ENCODE peak calls at places on chromosome 3, in six cellular contexts. S is cardiac muscle cell, C is endodermal cell, E is heart right ventricle, W is IMR-90, Z is ovary. Q is an unnamed sample. For H3K36me3, the result is how much of the 10 kb centered on the place peaks cover.

GRCh38 chr3:169552533-169552932 is 111.0 kb downstream of the MECOM start:
- DNase-seq in E (no peak), C (no peak), S (no peak), W (peak), Z (no peak), Q (peak)

GRCh38 chr3:188006726-188007393 is 147.1 kb upstream of the LPP start:
- DNase-seq in E (peak), W (no peak), Z (no peak), C (no peak), S (peak), Q (peak)

GRCh38 chr3:32460031-32460749 is 42.5 kb downstream of the CMTM6 start:
- DNase-seq in Z (no peak), C (peak), E (no peak), S (no peak), W (no peak), Q (no peak)

GRCh38 chr3:100245146-100245545 is 15.6 kb upstream of the TBC1D23 start:
- DNase-seq in W (peak), C (no peak), S (peak), Z (no peak), E (no peak), Q (no peak)

GRCh38 chr3:129228891-129229585 is 20.4 kb upstream of the COPG1 start:
- DNase-seq in Z (peak), E (peak), W (peak), S (peak), C (peak), Q (peak)

GRCh38 chr3:160401301-160402095 is 2.0 kb downstream of the SMC4 start:
- DNase-seq in W (peak), Z (no peak), C (no peak), S (peak), E (no peak), Q (peak)

GRCh38 chr3:57544181-57545125 is at the start of gene DNAH12:
- DNase-seq in C (peak), Z (peak), W (no peak), E (no peak), S (peak), Q (no peak)

GRCh38 chr3:30342319-30343060 is 263.9 kb upstream of the TGFBR2 start:
- DNase-seq in W (peak), E (no peak), C (no peak), Z (no peak), S (peak), Q (peak)

GRCh38 chr3:125126323-125126722 is 70.5 kb upstream of the HEG1 start:
- DNase-seq in C (no peak), W (no peak), Z (no peak), E (no peak), S (no peak), Q (no peak)

GRCh38 chr3:143806043-143806442 is 42.2 kb downstream of the SLC9A9 start:
- DNase-seq in C (no peak), S (no peak), Z (no peak), E (no peak), W (no peak), Q (no peak)

GRCh38 chr3:50264389-50264963 is 4.5 kb upstream of the SEMA3B start:
- DNase-seq in E (peak), W (peak), Z (peak), S (peak), C (peak), Q (peak)

GRCh38 chr3:140276698-140277097 is 341.7 kb downstream of the CLSTN2 start:
- DNase-seq in W (peak), C (peak), Z (no peak), E (no peak), S (peak), Q (peak)

GRCh38 chr3:7787871-7788828 is 713.5 kb upstream of the LMCD1 start:
- DNase-seq in C (peak), S (peak), Z (no peak), W (no peak), E (no peak), Q (no peak)

GRCh38 chr3:11699083-11699427 is 55.3 kb upstream of the VGLL4 start:
- DNase-seq in W (peak), Z (no peak), C (no peak), S (peak), E (no peak), Q (no peak)

GRCh38 chr3:139448104-139448503 is 28.2 kb downstream of the RBP2 start:
- DNase-seq in Z (no peak), C (no peak), E (no peak), W (no peak), S (no peak), Q (peak)

GRCh38 chr3:139530717-139531116 is 8.8 kb downstream of the RBP1 start:
- DNase-seq in E (no peak), Z (no peak), C (no peak), S (no peak), W (no peak), Q (no peak)

GRCh38 chr3:75938921-75939320 is 153.6 kb upstream of the ZNF717 start:
- DNase-seq in C (no peak), E (no peak), Z (no peak), S (no peak), W (peak), Q (no peak)

GRCh38 chr3:194306109-194306686 is 44.9 kb downstream of the CPN2 start:
- DNase-seq in C (peak), S (no peak), Z (no peak), E (no peak), W (no peak), Q (no peak)

GRCh38 chr3:174216019-174216418 is 643.1 kb upstream of the NAALADL2 start:
- DNase-seq in Z (no peak), W (no peak), S (no peak), C (no peak), E (no peak), Q (no peak)

GRCh38 chr3:53234841-53235232 is 21.0 kb downstream of the TKT start:
- DNase-seq in W (no peak), E (no peak), Z (no peak), C (no peak), S (no peak), Q (no peak)
- H3K36me3 ChIP-seq in W (half or more), E (under half), Z (under half), C (half or more), S (half or more), Q (half or more)

GRCh38 chr3:162897286-162897685 is 1400.7 kb downstream of the OTOL1 start:
- DNase-seq in E (no peak), Z (no peak), S (no peak), C (no peak), W (no peak), Q (no peak)

GRCh38 chr3:162892921-162893793 is 1396.5 kb downstream of the OTOL1 start:
- DNase-seq in C (no peak), S (no peak), W (no peak), Z (no peak), E (no peak), Q (no peak)
- H3K4me3 ChIP-seq in C (no peak), S (no peak), W (no peak), Z (no peak), E (no peak), Q (no peak)

DNA sequence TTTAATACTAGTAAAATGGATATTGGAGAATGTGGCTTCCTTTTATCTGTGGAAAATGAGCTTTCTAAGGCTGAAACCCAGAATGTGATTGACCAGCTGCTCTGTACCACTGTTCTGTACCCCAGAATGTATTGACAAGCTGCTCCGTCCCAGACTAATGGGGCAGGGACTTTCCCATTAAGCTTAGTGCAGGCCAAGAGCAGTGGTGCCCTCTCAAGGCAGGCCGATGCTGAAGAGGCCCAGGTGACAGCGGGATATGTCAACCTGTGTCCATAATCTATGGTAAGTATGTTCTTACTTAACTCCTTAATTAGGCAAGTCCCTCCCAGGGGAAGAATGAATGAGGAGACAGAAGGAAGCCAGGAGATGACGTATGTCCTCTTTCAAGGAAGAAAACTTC is 31.1 kb downstream of the SGO1 start:
- DNase-seq in Z (no peak), C (peak), W (no peak), E (no peak), S (no peak), Q (no peak)
- H3K36me3 ChIP-seq in Z (under half), C (under half), W (under half), E (under half), S (under half), Q (under half)

GRCh38 chr3:186360779-186361178 is 1.3 kb downstream of the DGKG start:
- DNase-seq in S (no peak), E (peak), W (no peak), Z (no peak), C (peak), Q (no peak)
- H3K4me3 ChIP-seq in S (peak), E (peak), W (no peak), Z (peak), C (peak), Q (no peak)

GRCh38 chr3:39082652-39083313 is 24.6 kb downstream of the GORASP1 start:
- DNase-seq in C (no peak), W (no peak), S (no peak), Z (no peak), E (no peak), Q (no peak)
- H3K36me3 ChIP-seq in C (half or more), W (under half), S (under half), Z (under half), E (under half), Q (under half)

GRCh38 chr3:134371542-134372324 is 2.5 kb downstream of the AMOTL2 start:
- DNase-seq in E (no peak), W (peak), C (peak), Z (no peak), S (peak), Q (no peak)
- H3K4me3 ChIP-seq in E (peak), W (peak), C (peak), Z (peak), S (peak), Q (peak)